ENCODE peak calls at places on chromosomes 13 and 19, in nine cellular contexts. Y is kidney; H is dorsolateral prefrontal cortex; Q is cardiac muscle cell; D is fibroblast of lung; K is lung; F is ovary; N is CD4-positive, alpha-beta T cell; P is left ventricle myocardium inferior. U is an unnamed sample.

GRCh38 chr19:29724741-29725140 is 9.7 kb upstream of the C19orf12 start:
- DNase-seq in Y (peak), H (no peak), Q (no peak), D (no peak), K (no peak), F (no peak), N (no peak), P (no peak), U (no peak)

GRCh38 chr19:10712754-10713153 is 5.1 kb upstream of the DNM2 start:
- DNase-seq in Y (peak), H (no peak), Q (no peak), D (no peak), K (no peak), F (no peak), N (no peak), P (no peak), U (no peak)

GRCh38 chr13:92158335-92158734 is 759.9 kb downstream of the GPC5 start:
- DNase-seq in Y (no peak), H (no peak), Q (no peak), D (peak), K (no peak), F (no peak), N (no peak), P (no peak), U (peak)

GRCh38 chr13:87677043-87677333 is 5.8 kb downstream of the SLITRK5 start:
- DNase-seq in Y (no peak), H (no peak), Q (no peak), D (no peak), K (no peak), F (no peak), N (no peak), P (no peak), U (no peak)

GRCh38 chr13:43089912-43090498 is 66.6 kb downstream of the DNAJC15 start:
- DNase-seq in Y (no peak), H (no peak), Q (no peak), D (no peak), K (no peak), F (no peak), N (no peak), P (no peak), U (peak)

GRCh38 chr13:43786766-43787517 is at the start of gene ENOX1:
- DNase-seq in Y (peak), H (peak), Q (peak), D (peak), K (no peak), F (peak), N (no peak), P (peak), U (no peak)

GRCh38 chr19:19627716-19628498 is at the start of gene LPAR2:
- DNase-seq in Y (peak), H (no peak), Q (peak), D (no peak), K (peak), F (peak), N (peak), P (no peak), U (no peak)

GRCh38 chr13:41668130-41668757 is 210.9 kb downstream of the RGCC start:
- DNase-seq in Y (no peak), H (peak), Q (peak), D (peak), K (peak), F (peak), N (peak), P (no peak), U (peak)

GRCh38 chr19:20078696-20079095 is 896 bp downstream of the ZNF90 start:
- DNase-seq in Y (peak), H (no peak), Q (peak), D (peak), K (peak), F (peak), N (no peak), P (peak), U (no peak)

GRCh38 chr19:13428352-13428751 is 77.9 kb downstream of the CACNA1A start:
- DNase-seq in Y (no peak), H (peak), Q (peak), D (peak), K (no peak), F (no peak), N (no peak), P (no peak), U (no peak)

GRCh38 chr19:30385174-30385573 is 13.0 kb downstream of the ZNF536 start:
- DNase-seq in Y (no peak), H (no peak), Q (no peak), D (no peak), K (no peak), F (no peak), N (no peak), P (no peak), U (no peak)

GRCh38 chr19:17751103-17751911 is at the start of gene FCHO1:
- DNase-seq in Y (peak), H (peak), Q (no peak), D (no peak), K (no peak), F (no peak), N (peak), P (peak), U (no peak)

GRCh38 chr19:13790354-13790753 is 4.9 kb upstream of the ZSWIM4 start:
- DNase-seq in Y (no peak), H (no peak), Q (no peak), D (no peak), K (no peak), F (no peak), N (no peak), P (no peak), U (no peak)

GRCh38 chr19:2129486-2129885 is 21.9 kb downstream of the AP3D1 start:
- DNase-seq in Y (no peak), H (no peak), Q (no peak), D (no peak), K (no peak), F (no peak), N (no peak), P (peak), U (no peak)

GRCh38 chr13:19586904-19587634 is 25.7 kb upstream of the TPTE2 start:
- DNase-seq in Y (no peak), H (no peak), Q (no peak), D (peak), K (peak), F (no peak), N (peak), P (no peak), U (no peak)

GRCh38 chr19:6364353-6364752 is 3.0 kb downstream of the CLPP start:
- DNase-seq in Y (no peak), H (no peak), Q (no peak), D (no peak), K (no peak), F (no peak), N (no peak), P (no peak), U (no peak)

GRCh38 chr13:111943229-111943795 is 123.6 kb upstream of the SOX1 start:
- DNase-seq in Y (no peak), H (no peak), Q (no peak), D (no peak), K (no peak), F (no peak), N (no peak), P (no peak), U (no peak)

GRCh38 chr13:108827637-108828036 is 198.2 kb downstream of the MYO16 start:
- DNase-seq in Y (no peak), H (no peak), Q (no peak), D (no peak), K (no peak), F (no peak), N (no peak), P (no peak), U (no peak)
- H3K27ac ChIP-seq in Y (no peak), H (no peak), Q (no peak), D (no peak), K (no peak), F (no peak), N (no peak), P (no peak), U (no peak)

GRCh38 chr19:46788968-46789338 is 559 bp upstream of the SLC1A5 start:
- DNase-seq in Y (no peak), H (no peak), Q (no peak), D (no peak), K (no peak), F (no peak), N (no peak), P (no peak), U (no peak)
- H3K27ac ChIP-seq in Y (no peak), H (no peak), Q (no peak), D (no peak), K (no peak), F (peak), N (no peak), P (no peak), U (no peak)

GRCh38 chr19:51542699-51543098 is 11.2 kb upstream of the SIGLEC6 start:
- DNase-seq in Y (no peak), H (no peak), Q (no peak), D (no peak), K (no peak), F (no peak), N (no peak), P (no peak), U (no peak)

GRCh38 chr19:51541458-51542357 is 10.2 kb upstream of the SIGLEC6 start:
- DNase-seq in Y (no peak), H (no peak), Q (no peak), D (no peak), K (no peak), F (no peak), N (no peak), P (no peak), U (no peak)

GRCh38 chr19:51546650-51547396 is 15.4 kb upstream of the SIGLEC6 start:
- DNase-seq in Y (no peak), H (no peak), Q (no peak), D (no peak), K (no peak), F (no peak), N (no peak), P (no peak), U (no peak)

GRCh38 chr19:51546107-51546649 is 14.7 kb upstream of the SIGLEC6 start:
- DNase-seq in Y (peak), H (no peak), Q (no peak), D (no peak), K (no peak), F (no peak), N (no peak), P (no peak), U (no peak)

GRCh38 chr19:51544038-51544437 is 12.6 kb upstream of the SIGLEC6 start:
- DNase-seq in Y (no peak), H (no peak), Q (no peak), D (no peak), K (no peak), F (no peak), N (no peak), P (no peak), U (no peak)
- H3K27ac ChIP-seq in Y (no peak), H (no peak), Q (no peak), D (no peak), K (no peak), F (no peak), N (no peak), P (no peak), U (no peak)

GRCh38 chr13:75612354-75612753 is 23.8 kb upstream of the LMO7 start:
- DNase-seq in Y (no peak), H (no peak), Q (no peak), D (peak), K (no peak), F (no peak), N (no peak), P (no peak), U (no peak)
- H3K27ac ChIP-seq in Y (no peak), H (no peak), Q (no peak), D (no peak), K (no peak), F (no peak), N (no peak), P (no peak), U (no peak)

GRCh38 chr13:110638814-110639806 is 23.8 kb downstream of the NAXD start:
- DNase-seq in Y (no peak), H (no peak), Q (no peak), D (no peak), K (no peak), F (no peak), N (no peak), P (no peak), U (no peak)
- H3K27ac ChIP-seq in Y (no peak), H (no peak), Q (peak), D (no peak), K (no peak), F (no peak), N (no peak), P (no peak), U (no peak)